ENCODE peak calls at places on chromosomes 4 and X, in ten cellular contexts. Y is GM23248, W is kidney, L is heart right ventricle, U is WERI-Rb-1, B is adipocyte, O is left ventricle myocardium inferior, R is tibial nerve, D is Peyer's patch, G is colonic mucosa. F is an unnamed sample. For H3K9me3, the result is how much of the 10 kb centered on the place peaks cover.

GRCh38 chrX:9356846-9357245 is 108.0 kb upstream of the TBL1X start:
- DNase-seq in G (no peak), B (no peak), Y (peak), L (no peak), R (no peak), U (no peak), D (no peak), W (no peak), O (no peak), F (no peak)

GRCh38 chrX:53724872-53725271 is 38.4 kb upstream of the HUWE1 start:
- DNase-seq in U (no peak), W (no peak), Y (no peak), B (no peak), G (no peak), O (no peak), R (no peak), L (no peak), D (no peak), F (no peak)

GRCh38 chrX:107674480-107675364 is 46.4 kb downstream of the PRPS1 start:
- DNase-seq in U (peak), B (peak), O (peak), Y (peak), W (peak), G (peak), R (peak), L (peak), D (peak), F (peak)

GRCh38 chr4:8353912-8354453 is 84.4 kb downstream of the HTRA3 start:
- DNase-seq in G (no peak), L (no peak), O (no peak), R (no peak), B (peak), U (peak), Y (peak), W (no peak), D (no peak), F (peak)

GRCh38 chr4:142091691-142092182 is 455.4 kb downstream of the IL15 start:
- DNase-seq in D (no peak), Y (peak), R (peak), G (no peak), O (no peak), L (peak), B (peak), U (no peak), W (no peak), F (peak)

GRCh38 chr4:106334732-106335131 is 18.4 kb downstream of the AIMP1 start:
- DNase-seq in B (no peak), U (no peak), G (no peak), D (no peak), R (no peak), O (no peak), W (no peak), Y (no peak), L (no peak), F (no peak)

GRCh38 chr4:168797176-168797575 is 212.9 kb downstream of the CBR4 start:
- DNase-seq in B (peak), G (no peak), O (no peak), D (no peak), U (no peak), L (no peak), Y (peak), W (no peak), R (no peak), F (no peak)

GRCh38 chrX:130285069-130285620 is 16.4 kb upstream of the ZNF280C start:
- DNase-seq in L (no peak), D (no peak), W (no peak), R (no peak), B (no peak), O (no peak), U (no peak), G (no peak), Y (peak), F (no peak)

GRCh38 chr4:188008377-188008776 is 12.8 kb downstream of the ZFP42 start:
- DNase-seq in O (no peak), B (peak), Y (peak), D (no peak), R (no peak), L (no peak), U (no peak), G (no peak), W (no peak), F (no peak)

GRCh38 chr4:123835852-123836251 is 439.3 kb downstream of the SPRY1 start:
- DNase-seq in D (no peak), G (no peak), B (no peak), W (no peak), L (no peak), O (no peak), U (no peak), R (no peak), Y (no peak), F (no peak)

GRCh38 chr4:47703008-47703407 is 134.9 kb downstream of the CORIN start:
- DNase-seq in R (no peak), G (no peak), O (no peak), D (no peak), L (no peak), B (no peak), Y (no peak), W (no peak), U (no peak), F (no peak)

GRCh38 chr4:8832130-8832930 is 39.3 kb downstream of the HMX1 start:
- DNase-seq in Y (peak), O (no peak), B (no peak), W (peak), U (peak), L (no peak), D (peak), R (no peak), G (no peak), F (no peak)

GRCh38 chr4:1251773-1252066 is 2.8 kb upstream of the CTBP1 start:
- DNase-seq in B (no peak), O (no peak), G (no peak), W (no peak), D (no peak), L (no peak), Y (no peak), U (no peak), R (no peak), F (no peak)

GRCh38 chrX:17441965-17442364 is 67.0 kb downstream of the NHS start:
- DNase-seq in Y (peak), B (peak), R (no peak), L (no peak), U (no peak), W (no peak), G (no peak), D (no peak), O (no peak), F (no peak)

GRCh38 chr4:123235431-123235830 is 161.2 kb upstream of the SPRY1 start:
- DNase-seq in U (no peak), O (no peak), R (no peak), L (no peak), W (no peak), B (peak), D (no peak), G (no peak), Y (peak), F (no peak)

GRCh38 chr4:165096776-165097175 is 15.9 kb downstream of the TMEM192 start:
- DNase-seq in U (no peak), O (no peak), G (no peak), B (peak), D (no peak), L (no peak), R (no peak), W (no peak), Y (peak), F (no peak)

GRCh38 chrX:47662144-47662657 is 3.2 kb upstream of the UXT start:
- DNase-seq in U (no peak), Y (peak), W (no peak), G (no peak), O (no peak), L (no peak), D (no peak), R (no peak), B (peak), F (no peak)

GRCh38 chr4:14562901-14563300 is 439.4 kb upstream of the CPEB2 start:
- DNase-seq in R (no peak), O (no peak), G (no peak), U (no peak), D (no peak), Y (no peak), W (no peak), B (no peak), L (no peak), F (no peak)

GRCh38 chr4:82216231-82216630 is 157.6 kb downstream of the HNRNPD start:
- DNase-seq in Y (no peak), B (no peak), U (no peak), G (no peak), L (no peak), W (no peak), R (no peak), O (no peak), D (no peak), F (no peak)

GRCh38 chr4:47287735-47288134 is 175.8 kb downstream of the COMMD8 start:
- DNase-seq in L (no peak), G (no peak), Y (peak), R (no peak), O (no peak), W (no peak), D (no peak), B (peak), U (no peak), F (no peak)

GRCh38 chr4:99087887-99088484 is 602 bp downstream of the ADH5 start:
- DNase-seq in G (peak), U (peak), B (peak), D (no peak), R (peak), L (peak), W (peak), Y (peak), O (peak), F (peak)

GRCh38 chr4:87108142-87108546 is 112.3 kb downstream of the KLHL8 start:
- DNase-seq in O (no peak), U (no peak), Y (peak), D (no peak), W (no peak), G (no peak), R (peak), B (peak), L (peak), F (peak)

GRCh38 chrX:151999813-152000212 is 25.3 kb upstream of the GABRE start:
- DNase-seq in B (no peak), Y (no peak), W (no peak), U (no peak), O (no peak), L (no peak), R (no peak), G (no peak), D (no peak), F (no peak)

GRCh38 chrX:45771114-45771513 is 570.4 kb upstream of the DIPK2B start:
- DNase-seq in D (peak), G (peak), Y (peak), B (peak), U (no peak), L (peak), W (no peak), R (no peak), O (no peak), F (peak)

GRCh38 chr4:74623041-74623440 is 171.3 kb downstream of the BTC start:
- DNase-seq in W (no peak), O (no peak), U (peak), G (peak), D (no peak), L (no peak), B (peak), Y (peak), R (no peak), F (no peak)

GRCh38 chr4:3219761-3220481 is 29.0 kb upstream of the MSANTD1 start:
- DNase-seq in O (no peak), D (no peak), G (no peak), B (no peak), U (no peak), W (peak), Y (no peak), L (no peak), R (no peak), F (no peak)

GRCh38 chrX:118756111-118756510 is 28.7 kb downstream of the IL13RA1 start:
- DNase-seq in L (no peak), Y (peak), D (no peak), W (no peak), R (peak), U (no peak), G (no peak), O (no peak), B (no peak), F (no peak)

GRCh38 chr4:79893441-79893840 is 179.6 kb downstream of the ANTXR2 start:
- DNase-seq in D (no peak), U (no peak), R (no peak), G (no peak), Y (no peak), B (peak), O (no peak), W (no peak), L (no peak), F (no peak)

GRCh38 chr4:101191302-101192098 is 155.8 kb downstream of the PPP3CA start:
- DNase-seq in R (peak), L (peak), U (peak), B (peak), G (peak), Y (peak), W (peak), D (no peak), O (peak), F (peak)

GRCh38 chr4:10013722-10014121 is 7.6 kb downstream of the SLC2A9 start:
- DNase-seq in D (peak), L (peak), Y (peak), O (peak), R (no peak), G (peak), W (no peak), B (no peak), U (peak), F (no peak)

GRCh38 chr4:22498866-22499265 is 17.0 kb downstream of the ADGRA3 start:
- DNase-seq in W (no peak), L (no peak), G (no peak), R (no peak), Y (no peak), B (no peak), U (no peak), D (no peak), O (no peak), F (no peak)

DNA sequence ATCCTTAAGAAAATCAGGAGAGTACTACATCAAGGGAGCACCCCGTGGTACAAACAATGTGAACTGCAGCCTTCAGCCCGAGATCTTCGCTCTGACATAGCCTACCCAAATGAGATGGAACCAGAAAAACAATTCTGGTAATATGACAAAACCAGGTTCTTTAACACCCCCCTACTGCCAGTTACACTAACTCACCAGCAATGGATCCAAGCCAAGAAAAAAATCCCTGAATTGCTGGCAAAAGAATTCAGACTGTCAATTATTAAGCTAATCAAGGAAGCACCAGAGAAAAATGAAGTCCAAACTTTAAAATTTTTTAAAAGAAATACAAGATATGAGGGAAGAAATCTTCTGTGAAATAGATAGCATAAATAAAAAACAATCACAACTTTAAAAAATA is 101.7 kb upstream of the KLF8 start:
- DNase-seq in U (no peak), O (no peak), L (no peak), G (no peak), Y (no peak), R (no peak), B (no peak), W (no peak), D (no peak), F (no peak)
- H3K9me3 ChIP-seq in U (under half), O (under half), L (under half), G (under half), Y (under half), R (under half), B (under half), W (under half), D (under half), F (under half)

DNA sequence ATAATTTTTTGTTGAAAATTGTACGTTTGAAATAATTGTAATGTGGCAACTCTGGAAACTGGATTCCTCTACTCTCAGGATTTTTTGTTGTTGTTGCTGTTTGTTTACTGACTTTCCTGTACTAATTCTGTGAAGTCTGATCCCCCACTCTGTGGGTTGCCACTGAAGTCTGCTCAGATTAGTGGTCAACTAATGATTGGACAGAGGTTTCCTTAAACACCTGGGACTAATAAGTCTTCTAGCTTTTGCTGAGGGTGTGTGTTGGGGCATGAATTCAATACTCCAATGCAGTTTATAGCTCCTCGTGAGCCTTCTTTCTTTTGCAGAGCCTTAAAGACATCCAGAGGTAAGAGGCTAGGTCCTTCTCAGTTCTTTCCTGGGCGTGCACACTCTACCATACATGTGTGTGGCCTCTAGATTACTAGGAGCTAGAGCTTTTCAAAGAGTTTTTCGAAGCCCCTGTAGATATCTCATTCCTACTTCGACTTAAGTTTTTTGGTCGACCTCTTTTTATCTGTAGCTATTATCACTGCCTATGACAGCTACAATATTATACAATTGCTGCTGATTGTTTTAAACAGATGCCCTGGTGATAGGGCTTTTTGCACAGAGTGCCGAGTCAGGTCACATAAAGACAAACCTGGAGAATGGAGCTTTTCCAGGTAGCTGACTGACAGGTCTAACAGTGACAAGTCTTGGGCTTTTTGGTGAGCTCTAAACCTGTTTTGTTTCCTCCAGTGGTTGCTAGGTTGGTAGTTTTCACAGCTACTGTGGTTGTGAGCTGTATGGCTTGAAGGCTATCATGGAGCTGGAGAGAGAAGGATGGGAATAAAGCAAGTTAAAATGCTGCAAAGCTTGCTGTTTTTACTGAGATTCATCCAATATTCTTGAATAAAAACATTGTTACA is 34.0 kb downstream of the BMP2K start:
- DNase-seq in B (no peak), R (no peak), G (no peak), Y (no peak), O (no peak), L (no peak), W (no peak), D (no peak), U (no peak), F (no peak)
- H3K9me3 ChIP-seq in B (under half), R (under half), G (under half), Y (under half), O (under half), L (under half), W (under half), D (under half), U (under half), F (under half)

GRCh38 chrX:63363788-63364187 is 12.7 kb upstream of the SPIN4 start:
- DNase-seq in W (no peak), L (no peak), R (no peak), B (no peak), G (no peak), U (no peak), Y (no peak), O (no peak), D (no peak), F (no peak)
- H3K9me3 ChIP-seq in W (under half), L (under half), R (under half), B (under half), G (under half), U (under half), Y (under half), O (under half), D (under half), F (under half)

GRCh38 chr4:68960294-68961163 is 8.9 kb upstream of the UGT2A3 start:
- DNase-seq in B (no peak), U (no peak), D (no peak), Y (no peak), G (no peak), W (no peak), L (no peak), R (no peak), O (no peak), F (no peak)

GRCh38 chr4:68962868-68963267 is 11.3 kb upstream of the UGT2A3 start:
- DNase-seq in Y (no peak), D (no peak), O (no peak), W (no peak), U (no peak), G (no peak), L (no peak), B (no peak), R (no peak), F (no peak)

DNA sequence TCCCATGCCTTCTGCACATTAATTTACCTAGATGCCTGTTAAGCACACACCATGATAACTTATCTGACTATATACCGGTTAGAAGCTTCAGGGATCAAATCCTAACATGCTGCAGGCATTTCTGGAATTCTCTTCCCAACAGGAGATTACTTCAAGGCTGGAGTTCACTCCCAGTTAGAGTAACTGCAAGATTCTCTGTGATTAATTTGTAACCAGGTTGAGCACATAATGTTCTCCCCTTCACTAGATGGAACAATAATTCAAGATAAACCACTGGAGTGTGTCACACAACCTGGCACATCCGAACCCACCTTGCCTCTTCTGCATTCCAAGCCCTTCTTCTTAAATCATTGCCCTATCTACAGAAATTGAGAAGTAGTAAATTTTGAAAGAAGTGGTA is 11.8 kb upstream of the UGT2A3 start:
- DNase-seq in Y (no peak), L (no peak), O (no peak), B (no peak), W (no peak), G (no peak), R (no peak), U (no peak), D (no peak), F (peak)
- H3K9me3 ChIP-seq in Y (under half), L (under half), O (under half), B (under half), W (under half), G (under half), R (under half), U (under half), D (under half), F (under half)

DNA sequence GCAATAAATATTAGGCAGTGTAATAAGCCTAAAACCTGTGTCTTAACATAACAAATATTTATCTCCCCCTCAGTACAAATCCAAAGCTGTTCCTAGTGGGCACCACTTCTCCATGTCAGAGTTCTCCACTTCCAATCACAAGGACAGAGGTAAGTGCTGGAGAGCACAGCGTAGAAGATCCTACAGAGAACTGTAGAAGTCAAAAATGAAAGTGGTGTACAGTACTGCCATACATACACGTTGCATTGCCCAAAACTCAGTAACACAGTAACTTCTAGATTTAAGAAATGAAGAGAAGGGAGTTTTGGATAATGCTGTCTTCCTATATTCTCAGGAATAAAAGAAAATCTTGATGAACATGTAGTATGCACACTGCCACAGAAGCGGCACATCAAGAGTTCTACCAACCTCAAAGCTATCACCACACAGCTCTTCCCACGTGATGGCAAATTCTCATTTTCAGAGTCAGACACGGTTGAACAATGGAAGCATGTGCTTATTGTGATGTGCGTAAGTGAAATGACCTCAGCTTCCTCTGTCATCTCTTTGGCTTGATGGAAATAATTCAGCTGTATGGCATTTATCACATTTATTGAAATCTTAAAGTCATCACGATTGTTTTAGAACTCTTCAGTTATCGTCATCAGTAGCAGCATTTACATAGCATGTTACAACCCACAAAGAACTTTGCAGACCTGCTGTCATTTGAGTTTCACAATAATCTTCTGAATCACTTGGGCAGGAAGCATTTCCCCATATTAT is 27.1 kb upstream of the SPANXN4 start:
- DNase-seq in B (no peak), R (no peak), L (no peak), G (no peak), D (no peak), W (no peak), Y (no peak), U (no peak), O (no peak), F (no peak)
- H3K9me3 ChIP-seq in B (under half), R (under half), L (under half), G (under half), D (under half), W (under half), Y (under half), U (under half), O (under half), F (under half)

GRCh38 chr4:54586343-54586953 is 71.3 kb upstream of the KIT start:
- DNase-seq in L (no peak), Y (peak), U (no peak), O (no peak), D (no peak), W (no peak), R (no peak), G (peak), B (peak), F (no peak)
- H3K9me3 ChIP-seq in L (under half), Y (under half), U (under half), O (under half), D (under half), W (under half), R (under half), G (under half), B (under half), F (under half)

F was measured in uterus.